ENCODE peak calls at places on chromosomes 3 and 15, in six cellular contexts. One of them, this sample, is unnamed.

GRCh38 chr3:120763601-120764000 is 21.1 kb downstream of the GTF2E1 start:
- DNase-seq in upper lobe of right lung: no peak
- DNase-seq in HTR-8/SVneo: no peak
- DNase-seq in ELF-1: no peak
- DNase-seq in NCI-H774: no peak
- DNase-seq in NCI-H1105: no peak
- DNase-seq in this sample: no peak

GRCh38 chr3:97959863-97960262 is 12.4 kb downstream of the RIOX2 start:
- DNase-seq in NCI-H1105: no peak
- DNase-seq in ELF-1: no peak
- DNase-seq in upper lobe of right lung: no peak
- DNase-seq in NCI-H774: no peak
- DNase-seq in HTR-8/SVneo: no peak
- DNase-seq in this sample: no peak

GRCh38 chr3:17183951-17184550 is 299.3 kb downstream of the PLCL2 start:
- DNase-seq in ELF-1: no peak
- DNase-seq in NCI-H774: no peak
- DNase-seq in NCI-H1105: no peak
- DNase-seq in upper lobe of right lung: no peak
- DNase-seq in HTR-8/SVneo: no peak
- DNase-seq in this sample: no peak

GRCh38 chr3:172760406-172760805 is 9.9 kb downstream of the ECT2 start:
- DNase-seq in upper lobe of right lung: no peak
- DNase-seq in HTR-8/SVneo: no peak
- DNase-seq in NCI-H1105: no peak
- DNase-seq in ELF-1: no peak
- DNase-seq in NCI-H774: no peak
- DNase-seq in this sample: no peak

GRCh38 chr15:98321916-98322315 is 326.4 kb upstream of the IGF1R start:
- DNase-seq in HTR-8/SVneo: no peak
- DNase-seq in NCI-H1105: peak; percentile 32
- DNase-seq in upper lobe of right lung: no peak
- DNase-seq in ELF-1: no peak
- DNase-seq in NCI-H774: no peak
- DNase-seq in this sample: no peak

GRCh38 chr15:52256930-52257733 is 38.5 kb downstream of the MYO5C start:
- DNase-seq in NCI-H774: no peak
- DNase-seq in HTR-8/SVneo: no peak
- DNase-seq in NCI-H1105: no peak
- DNase-seq in ELF-1: no peak
- DNase-seq in upper lobe of right lung: no peak
- DNase-seq in this sample: peak; percentile 61

GRCh38 chr15:93477188-93477587 is 388.2 kb upstream of the RGMA start:
- DNase-seq in ELF-1: peak; percentile 88
- DNase-seq in NCI-H1105: no peak
- DNase-seq in upper lobe of right lung: no peak
- DNase-seq in HTR-8/SVneo: no peak
- DNase-seq in NCI-H774: no peak
- DNase-seq in this sample: peak; percentile 92

GRCh38 chr15:85755942-85756341 is 38.8 kb downstream of the KLHL25 start:
- DNase-seq in HTR-8/SVneo: no peak
- DNase-seq in NCI-H774: no peak
- DNase-seq in NCI-H1105: no peak
- DNase-seq in upper lobe of right lung: no peak
- DNase-seq in ELF-1: no peak
- DNase-seq in this sample: peak; percentile 41

GRCh38 chr15:85337398-85338074 is 42.9 kb upstream of the AKAP13 start:
- DNase-seq in HTR-8/SVneo: no peak
- DNase-seq in upper lobe of right lung: no peak
- DNase-seq in NCI-H774: no peak
- DNase-seq in ELF-1: peak; percentile 46
- DNase-seq in NCI-H1105: no peak
- DNase-seq in this sample: peak; percentile 63

GRCh38 chr15:71651750-71652186 is 158.6 kb upstream of the NR2E3 start:
- DNase-seq in ELF-1: peak; percentile 59
- DNase-seq in NCI-H1105: peak; percentile 70
- DNase-seq in HTR-8/SVneo: peak; percentile 43
- DNase-seq in NCI-H774: no peak
- DNase-seq in upper lobe of right lung: no peak
- DNase-seq in this sample: peak; percentile 83

GRCh38 chr3:197490098-197490497 is 65.7 kb downstream of the BDH1 start:
- DNase-seq in upper lobe of right lung: no peak
- DNase-seq in ELF-1: peak; percentile 82
- DNase-seq in NCI-H1105: no peak
- DNase-seq in HTR-8/SVneo: peak; percentile 84
- DNase-seq in NCI-H774: no peak
- DNase-seq in this sample: peak; percentile 69

GRCh38 chr15:95559875-95560394 is 770.6 kb upstream of the NR2F2 start:
- DNase-seq in HTR-8/SVneo: peak; percentile 44
- DNase-seq in upper lobe of right lung: no peak
- DNase-seq in NCI-H1105: no peak
- DNase-seq in NCI-H774: no peak
- DNase-seq in ELF-1: peak; percentile 28
- DNase-seq in this sample: no peak

GRCh38 chr15:52537459-52537858 is 8.8 kb upstream of the MYO5A start:
- DNase-seq in NCI-H1105: no peak
- DNase-seq in upper lobe of right lung: no peak
- DNase-seq in HTR-8/SVneo: no peak
- DNase-seq in ELF-1: no peak
- DNase-seq in NCI-H774: no peak
- DNase-seq in this sample: no peak

GRCh38 chr15:48397841-48398240 is 66.6 kb downstream of the DUT start:
- DNase-seq in upper lobe of right lung: peak; percentile 70
- DNase-seq in NCI-H774: no peak
- DNase-seq in ELF-1: no peak
- DNase-seq in NCI-H1105: no peak
- DNase-seq in HTR-8/SVneo: no peak
- DNase-seq in this sample: no peak

GRCh38 chr15:101439285-101439919 is 50.1 kb downstream of the PCSK6 start:
- DNase-seq in NCI-H1105: no peak
- DNase-seq in NCI-H774: no peak
- DNase-seq in ELF-1: no peak
- DNase-seq in HTR-8/SVneo: no peak
- DNase-seq in upper lobe of right lung: no peak
- DNase-seq in this sample: no peak

GRCh38 chr3:128521715-128522114 is 28.7 kb upstream of the GATA2 start:
- DNase-seq in ELF-1: no peak
- DNase-seq in NCI-H774: no peak
- DNase-seq in upper lobe of right lung: no peak
- DNase-seq in NCI-H1105: no peak
- DNase-seq in HTR-8/SVneo: no peak
- DNase-seq in this sample: no peak

GRCh38 chr15:38112406-38112805 is 140.2 kb upstream of the SPRED1 start:
- DNase-seq in NCI-H774: no peak
- DNase-seq in ELF-1: no peak
- DNase-seq in NCI-H1105: no peak
- DNase-seq in HTR-8/SVneo: no peak
- DNase-seq in upper lobe of right lung: no peak
- DNase-seq in this sample: no peak

GRCh38 chr15:66389098-66389858 is 2.6 kb downstream of the MAP2K1 start:
- DNase-seq in NCI-H774: no peak
- DNase-seq in ELF-1: no peak
- DNase-seq in HTR-8/SVneo: no peak
- DNase-seq in upper lobe of right lung: no peak
- DNase-seq in NCI-H1105: no peak
- DNase-seq in this sample: no peak

GRCh38 chr3:33441322-33441976 is 1.2 kb upstream of the UBP1 start:
- DNase-seq in upper lobe of right lung: no peak
- DNase-seq in NCI-H1105: no peak
- DNase-seq in HTR-8/SVneo: no peak
- DNase-seq in NCI-H774: no peak
- DNase-seq in ELF-1: no peak
- DNase-seq in this sample: no peak

GRCh38 chr3:149881879-149882278 is 68.9 kb downstream of the RNF13 start:
- DNase-seq in NCI-H1105: no peak
- DNase-seq in NCI-H774: no peak
- DNase-seq in ELF-1: no peak
- DNase-seq in HTR-8/SVneo: no peak
- DNase-seq in upper lobe of right lung: no peak
- DNase-seq in this sample: no peak

GRCh38 chr3:42376397-42376798 is 34.0 kb downstream of the LYZL4 start:
- DNase-seq in ELF-1: no peak
- DNase-seq in NCI-H1105: no peak
- DNase-seq in NCI-H774: no peak
- DNase-seq in upper lobe of right lung: no peak
- DNase-seq in HTR-8/SVneo: peak; percentile 31
- DNase-seq in this sample: no peak

GRCh38 chr3:153130312-153130977 is 31.6 kb upstream of the RAP2B start:
- DNase-seq in ELF-1: no peak
- DNase-seq in NCI-H774: no peak
- DNase-seq in NCI-H1105: no peak
- DNase-seq in HTR-8/SVneo: peak; percentile 51
- DNase-seq in upper lobe of right lung: no peak
- DNase-seq in this sample: no peak

GRCh38 chr3:57142335-57142734 is 22.8 kb downstream of the IL17RD start:
- DNase-seq in NCI-H774: no peak
- DNase-seq in upper lobe of right lung: no peak
- DNase-seq in ELF-1: no peak
- DNase-seq in HTR-8/SVneo: no peak
- DNase-seq in NCI-H1105: no peak
- DNase-seq in this sample: peak; percentile 85

GRCh38 chr3:117941756-117942155 is 1092.9 kb downstream of the IGSF11 start:
- DNase-seq in NCI-H1105: no peak
- DNase-seq in ELF-1: no peak
- DNase-seq in NCI-H774: no peak
- DNase-seq in HTR-8/SVneo: no peak
- DNase-seq in upper lobe of right lung: no peak
- DNase-seq in this sample: no peak

GRCh38 chr15:68548375-68548774 is 30.4 kb upstream of the CORO2B start:
- DNase-seq in NCI-H1105: no peak
- DNase-seq in HTR-8/SVneo: no peak
- DNase-seq in NCI-H774: no peak
- DNase-seq in ELF-1: no peak
- DNase-seq in upper lobe of right lung: no peak
- DNase-seq in this sample: no peak

GRCh38 chr15:78527325-78527724 is 12.9 kb upstream of the PSMA4 start:
- DNase-seq in ELF-1: no peak
- DNase-seq in HTR-8/SVneo: no peak
- DNase-seq in NCI-H1105: no peak
- DNase-seq in NCI-H774: no peak
- DNase-seq in upper lobe of right lung: no peak
- DNase-seq in this sample: no peak

GRCh38 chr3:149145361-149145760 is 15.9 kb downstream of the HPS3 start:
- DNase-seq in NCI-H774: no peak
- DNase-seq in NCI-H1105: no peak
- DNase-seq in HTR-8/SVneo: no peak
- DNase-seq in ELF-1: no peak
- DNase-seq in upper lobe of right lung: no peak
- DNase-seq in this sample: no peak

This sample was measured in endodermal cell.